ENCODE peak calls at places on chromosomes 1 and 21, in seven cellular contexts. N is kidney, C is heart left ventricle, K is BE2C, H is adrenal gland, Y is mammary epithelial cell, I is upper lobe of right lung. D is an unnamed sample.

GRCh38 chr1:35264861-35265260 is 3.6 kb upstream of the ZMYM4 start:
- DNase-seq in N (no peak), H (no peak), K (no peak), Y (peak; percentile 67), C (no peak), I (no peak), D (no peak)

GRCh38 chr1:107748529-107748928 is 216.5 kb downstream of the VAV3 start:
- DNase-seq in I (no peak), C (no peak), N (no peak), K (no peak), H (no peak), Y (peak; percentile 35), D (no peak)

GRCh38 chr1:237888143-237888542 is 2.6 kb downstream of the ZP4 start:
- DNase-seq in N (no peak), H (no peak), Y (peak; percentile 90), C (no peak), K (no peak), I (no peak), D (no peak)

GRCh38 chr1:86915737-86916235 is 1.4 kb downstream of the HS2ST1 start:
- DNase-seq in H (no peak), K (no peak), C (no peak), N (no peak), I (no peak), Y (peak; percentile 10), D (no peak)

GRCh38 chr1:9066945-9067807 is 2.3 kb downstream of the SLC2A5 start:
- DNase-seq in Y (peak; percentile 86), I (no peak), C (peak; percentile 70), H (peak; percentile 76), N (no peak), K (no peak), D (no peak)

GRCh38 chr1:3644273-3644672 is 5.6 kb downstream of the WRAP73 start:
- DNase-seq in H (no peak), I (no peak), C (no peak), N (peak; percentile 45), K (no peak), Y (no peak), D (no peak)

GRCh38 chr1:200665851-200666250 is 3.9 kb downstream of the DDX59 start:
- DNase-seq in Y (no peak), C (no peak), H (no peak), I (no peak), K (no peak), N (no peak), D (no peak)

GRCh38 chr1:116847688-116848531 is 61.8 kb upstream of the PTGFRN start:
- DNase-seq in C (peak; percentile 68), I (no peak), H (no peak), N (no peak), Y (no peak), K (no peak), D (peak; percentile 7)

GRCh38 chr1:220786337-220787068 is at the start of gene MTARC1:
- DNase-seq in N (peak; percentile 92), H (peak; percentile 82), K (peak; percentile 90), Y (no peak), C (peak; percentile 88), I (peak; percentile 89), D (no peak)

GRCh38 chr1:25031601-25031965 is 101.5 kb upstream of the RUNX3 start:
- DNase-seq in N (peak; percentile 35), H (no peak), C (no peak), Y (no peak), I (no peak), K (no peak), D (no peak)
- H3K4me3 ChIP-seq in N (no peak overlapping the region), H (no peak overlapping the region), C (no peak overlapping the region), Y (no peak overlapping the region), I (no peak overlapping the region), K (no peak overlapping the region), D (peak overlapping the region; percentile 0)

GRCh38 chr1:228398741-228399461 is 7.7 kb downstream of the TRIM11 start:
- DNase-seq in K (no peak), N (peak; percentile 56), Y (no peak), I (peak; percentile 48), H (no peak), C (no peak), D (no peak)

GRCh38 chr1:228400692-228401454 is 5.8 kb downstream of the TRIM11 start:
- DNase-seq in K (no peak), I (peak; percentile 49), C (no peak), N (peak; percentile 69), Y (no peak), H (no peak), D (no peak)

GRCh38 chr1:228399531-228400236 is 7.0 kb downstream of the TRIM11 start:
- DNase-seq in C (no peak), N (peak; percentile 46), H (no peak), K (no peak), I (peak; percentile 40), Y (no peak), D (no peak)

GRCh38 chr1:228401782-228402637 is 4.6 kb downstream of the TRIM11 start:
- DNase-seq in Y (no peak), I (peak; percentile 50), C (no peak), H (no peak), N (peak; percentile 54), K (no peak), D (no peak)

DNA sequence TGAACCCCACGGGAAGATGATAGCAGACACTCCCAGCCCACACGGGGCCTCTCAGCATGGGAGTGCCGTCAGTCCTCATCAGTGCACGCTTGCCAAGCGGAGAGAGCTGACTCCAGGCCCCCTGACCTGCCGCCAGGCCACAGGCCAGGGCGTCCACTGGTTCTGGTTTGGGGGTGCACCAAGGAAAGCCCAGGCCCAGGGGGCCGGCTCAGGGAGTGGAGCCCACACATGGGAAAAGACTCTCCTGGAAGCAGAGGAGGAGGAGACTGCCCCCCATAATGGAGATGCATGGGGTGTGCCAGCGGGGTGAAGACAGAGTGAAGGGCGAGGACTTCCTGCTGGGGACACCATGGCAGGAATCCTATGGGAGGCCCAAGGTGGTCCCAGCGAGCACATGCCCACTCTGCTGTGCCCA is 6.4 kb downstream of the TRIM11 start:
- DNase-seq in K (no peak), C (no peak), N (peak; percentile 50), Y (no peak), H (no peak), I (peak; percentile 46), D (no peak)
- H3K36me3 ChIP-seq in K (peaks cover 37% of the 10 kb centered on the region), C (peaks cover 41% of the 10 kb centered on the region), N (peaks cover 20% of the 10 kb centered on the region), Y (peaks cover 15% of the 10 kb centered on the region), H (peaks cover 53% of the 10 kb centered on the region), I (peaks cover 61% of the 10 kb centered on the region), D (peaks cover 4% of the 10 kb centered on the region)

GRCh38 chr21:39314155-39315027 is 959 bp upstream of the BRWD1 start:
- DNase-seq in H (peak; percentile 75), N (peak; percentile 81), Y (peak; percentile 67), K (peak; percentile 59), C (peak; percentile 77), I (no peak), D (no peak)
- H3K4me3 ChIP-seq in H (peak overlapping the region; percentile 86), N (peak overlapping the region; percentile 75), Y (peak overlapping the region; percentile 86), K (peak overlapping the region; percentile 83), C (peak overlapping the region; percentile 94), I (peak overlapping the region; percentile 83), D (peak overlapping the region; percentile 88)

GRCh38 chr1:193355179-193355578 is 168.8 kb upstream of the B3GALT2 start:
- DNase-seq in N (no peak), H (no peak), I (no peak), Y (peak; percentile 32), K (no peak), C (no peak), D (no peak)

GRCh38 chr1:193356249-193356648 is 169.8 kb upstream of the B3GALT2 start:
- DNase-seq in H (no peak), Y (no peak), K (no peak), I (no peak), N (no peak), C (no peak), D (no peak)

GRCh38 chr1:193358419-193358818 is 172.0 kb upstream of the B3GALT2 start:
- DNase-seq in Y (no peak), K (no peak), H (no peak), I (no peak), C (no peak), N (no peak), D (no peak)

GRCh38 chr1:193355654-193356053 is 169.2 kb upstream of the B3GALT2 start:
- DNase-seq in C (no peak), K (no peak), I (no peak), H (no peak), N (no peak), Y (no peak), D (no peak)
- H3K36me3 ChIP-seq in C (no peaks in the 10 kb centered on the region), K (no peaks in the 10 kb centered on the region), I (no peaks in the 10 kb centered on the region), H (no peaks in the 10 kb centered on the region), N (no peaks in the 10 kb centered on the region), Y (no peaks in the 10 kb centered on the region), D (no peaks in the 10 kb centered on the region)

GRCh38 chr1:32448773-32449456 is 16.0 kb upstream of the ZBTB8B start:
- DNase-seq in H (no peak), I (no peak), N (no peak), C (no peak), Y (no peak), K (peak; percentile 67), D (no peak)

GRCh38 chr1:32447469-32448185 is 17.2 kb upstream of the ZBTB8B start:
- DNase-seq in K (no peak), H (no peak), I (no peak), Y (peak; percentile 30), N (no peak), C (no peak), D (no peak)
- H3K4me3 ChIP-seq in K (peak overlapping the region; percentile 41), H (no peak overlapping the region), I (no peak overlapping the region), Y (peak overlapping the region; percentile 38), N (no peak overlapping the region), C (no peak overlapping the region), D (no peak overlapping the region)

DNA sequence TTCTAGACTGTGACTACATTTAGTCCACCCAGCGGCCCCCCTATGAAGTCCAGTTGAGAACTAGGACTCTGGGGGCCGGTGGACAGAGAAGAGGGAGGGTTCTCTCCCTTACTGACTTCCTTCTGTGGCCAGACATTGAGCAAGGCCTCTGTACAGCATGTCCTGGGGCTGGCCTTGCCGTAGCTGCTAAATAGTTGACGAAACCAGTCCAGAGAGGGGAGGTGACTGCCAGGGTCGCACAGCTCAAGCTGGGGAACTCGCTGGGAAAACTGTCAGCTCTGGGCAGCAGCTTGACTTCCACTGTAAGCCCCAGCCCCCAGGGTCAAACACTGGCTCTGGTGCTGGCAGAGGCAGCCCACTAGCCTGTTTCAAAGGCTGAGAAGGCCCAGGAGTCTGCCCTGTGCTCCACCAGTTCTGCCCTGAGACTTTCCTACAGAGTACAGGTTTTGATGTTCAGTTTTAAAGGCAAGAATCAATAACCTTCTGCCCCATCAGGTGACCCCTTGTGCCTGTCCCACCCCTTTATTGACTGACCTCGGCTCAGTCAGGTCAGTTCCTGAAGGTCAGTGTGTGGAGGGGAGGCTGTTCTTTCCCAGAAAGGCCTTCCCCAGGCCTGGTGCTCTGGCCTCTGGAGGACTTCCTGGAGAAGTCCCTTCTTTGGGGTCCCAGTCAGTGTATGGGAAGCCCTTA is 14.1 kb downstream of the PCSK9 start:
- DNase-seq in I (peak; percentile 66), H (peak; percentile 83), C (no peak), Y (no peak), K (no peak), N (no peak), D (no peak)
- H3K36me3 ChIP-seq in I (no peaks in the 10 kb centered on the region), H (no peaks in the 10 kb centered on the region), C (no peaks in the 10 kb centered on the region), Y (no peaks in the 10 kb centered on the region), K (no peaks in the 10 kb centered on the region), N (no peaks in the 10 kb centered on the region), D (no peaks in the 10 kb centered on the region)

GRCh38 chr1:222754386-222755139 is 17.6 kb downstream of the FAM177B start:
- DNase-seq in I (peak; percentile 70), H (peak; percentile 62), N (peak; percentile 76), C (peak; percentile 72), K (no peak), Y (peak; percentile 85), D (no peak)
- H3K4me3 ChIP-seq in I (no peak overlapping the region), H (no peak overlapping the region), N (no peak overlapping the region), C (no peak overlapping the region), K (no peak overlapping the region), Y (no peak overlapping the region), D (no peak overlapping the region)

D was measured in naive thymus-derived CD4-positive, alpha-beta T cell.